ENCODE peak calls at places on chromosomes 6 and 20, in five cellular contexts. M is GM12878, V is heart left ventricle, W is spleen, K is transverse colon. A is an unnamed sample.

GRCh38 chr6:53805016-53805415 is 10.2 kb downstream of the LRRC1 start:
- DNase-seq in M (no peak), V (no peak), W (no peak), K (no peak), A (peak; percentile 36)

GRCh38 chr6:121965739-121966138 is 433.7 kb upstream of the HSF2 start:
- DNase-seq in M (no peak), V (no peak), W (no peak), K (no peak), A (no peak)

GRCh38 chr6:56843476-56844349 is 111.2 kb upstream of the BEND6 start:
- DNase-seq in M (peak; percentile 66), V (peak; percentile 86), W (peak; percentile 87), K (peak; percentile 68), A (peak; percentile 56)

GRCh38 chr6:151285121-151285520 is 45.4 kb downstream of the AKAP12 start:
- DNase-seq in M (no peak), V (no peak), W (no peak), K (no peak), A (no peak)

GRCh38 chr6:133804263-133804662 is 84.7 kb upstream of the TCF21 start:
- DNase-seq in M (no peak), V (no peak), W (no peak), K (no peak), A (no peak)

GRCh38 chr6:97240222-97240621 is 42.8 kb downstream of the MMS22L start:
- DNase-seq in M (no peak), V (no peak), W (no peak), K (no peak), A (no peak)

GRCh38 chr20:8144282-8145245 is 12.5 kb downstream of the PLCB1 start:
- DNase-seq in M (no peak), V (no peak), W (no peak), K (no peak), A (no peak)

GRCh38 chr20:16107172-16107870 is 465.9 kb downstream of the KIF16B start:
- DNase-seq in M (no peak), V (no peak), W (peak; percentile 71), K (no peak), A (no peak)

GRCh38 chr20:24403410-24403809 is 66.0 kb upstream of the SYNDIG1 start:
- DNase-seq in M (no peak), V (no peak), W (no peak), K (no peak), A (no peak)

GRCh38 chr20:35370751-35371150 is 41.0 kb downstream of the UQCC1 start:
- DNase-seq in M (no peak), V (no peak), W (no peak), K (no peak), A (no peak)

GRCh38 chr6:2999005-2999620 is 581 bp upstream of the NQO2 start:
- DNase-seq in M (no peak), V (peak; percentile 79), W (no peak), K (peak; percentile 80), A (peak; percentile 71)

GRCh38 chr20:16350465-16350864 is 222.8 kb downstream of the KIF16B start:
- DNase-seq in M (no peak), V (no peak), W (no peak), K (no peak), A (no peak)

GRCh38 chr6:154510144-154510905 is at the start of gene CNKSR3:
- DNase-seq in M (no peak), V (peak; percentile 89), W (peak; percentile 88), K (peak; percentile 81), A (peak; percentile 97)

GRCh38 chr6:102474041-102474807 is 1080.7 kb downstream of the GRIK2 start:
- DNase-seq in M (no peak), V (no peak), W (no peak), K (no peak), A (no peak)

GRCh38 chr6:42140051-42140450 is 2.4 kb downstream of the C6orf132 start:
- DNase-seq in M (no peak), V (no peak), W (peak; percentile 78), K (peak; percentile 86), A (peak; percentile 52)

GRCh38 chr6:148231572-148231971 is 111.1 kb upstream of the SASH1 start:
- DNase-seq in M (no peak), V (no peak), W (no peak), K (no peak), A (no peak)

GRCh38 chr20:31608256-31608980 is 3.3 kb downstream of the ID1 start:
- DNase-seq in M (no peak), V (peak; percentile 87), W (peak; percentile 85), K (peak; percentile 92), A (peak; percentile 99)

GRCh38 chr6:73752943-73753342 is 56.9 kb downstream of the CD109 start:
- DNase-seq in M (no peak), V (no peak), W (no peak), K (no peak), A (no peak)

GRCh38 chr6:94498099-94498498 is 1078.7 kb upstream of the EPHA7 start:
- DNase-seq in M (no peak), V (no peak), W (no peak), K (no peak), A (no peak)

GRCh38 chr6:37493047-37493995 is 6.4 kb downstream of the CCDC167 start:
- DNase-seq in M (no peak), V (no peak), W (no peak), K (no peak), A (no peak)

GRCh38 chr20:34083137-34083536 is 28.9 kb downstream of the EIF2S2 start:
- DNase-seq in M (no peak), V (peak; percentile 85), W (no peak), K (peak; percentile 32), A (peak; percentile 88)

GRCh38 chr6:170080828-170081368 is 210.0 kb downstream of the DLL1 start:
- DNase-seq in M (no peak), V (peak; percentile 42), W (peak; percentile 64), K (peak; percentile 6), A (no peak)

GRCh38 chr20:39829713-39830112 is 859.3 kb downstream of the MAFB start:
- DNase-seq in M (peak; percentile 72), V (no peak), W (no peak), K (no peak), A (no peak)

GRCh38 chr6:81655696-81656095 is 96.8 kb downstream of the TENT5A start:
- DNase-seq in M (no peak), V (no peak), W (no peak), K (no peak), A (no peak)

GRCh38 chr6:29834564-29835436 is 7.2 kb downstream of the HLA-G start:
- DNase-seq in M (no peak), V (no peak), W (no peak), K (peak; percentile 37), A (peak; percentile 17)

GRCh38 chr6:125048274-125048673 is 86.0 kb downstream of the RNF217 start:
- DNase-seq in M (no peak), V (no peak), W (no peak), K (no peak), A (no peak)

GRCh38 chr6:139747154-139747553 is 372.7 kb upstream of the CITED2 start:
- DNase-seq in M (no peak), V (no peak), W (no peak), K (no peak), A (no peak)

GRCh38 chr6:152980656-152981055 is 2.2 kb downstream of the FBXO5 start:
- DNase-seq in M (no peak), V (no peak), W (no peak), K (no peak), A (no peak)
- TF ChIP-seq CTCF in M (no peak), V (no peak), W (no peak), K (no peak), A (no peak)

GRCh38 chr20:62649140-62649539 is 6.8 kb downstream of the SLCO4A1 start:
- DNase-seq in M (no peak), V (no peak), W (no peak), K (no peak), A (no peak)

GRCh38 chr20:62645613-62646012 is 3.3 kb downstream of the SLCO4A1 start:
- DNase-seq in M (no peak), V (no peak), W (no peak), K (no peak), A (no peak)

GRCh38 chr20:62646851-62647520 is 4.7 kb downstream of the SLCO4A1 start:
- DNase-seq in M (no peak), V (no peak), W (no peak), K (peak; percentile 78), A (no peak)

GRCh38 chr20:62648318-62648995 is 6.2 kb downstream of the SLCO4A1 start:
- DNase-seq in M (no peak), V (no peak), W (no peak), K (no peak), A (no peak)

DNA sequence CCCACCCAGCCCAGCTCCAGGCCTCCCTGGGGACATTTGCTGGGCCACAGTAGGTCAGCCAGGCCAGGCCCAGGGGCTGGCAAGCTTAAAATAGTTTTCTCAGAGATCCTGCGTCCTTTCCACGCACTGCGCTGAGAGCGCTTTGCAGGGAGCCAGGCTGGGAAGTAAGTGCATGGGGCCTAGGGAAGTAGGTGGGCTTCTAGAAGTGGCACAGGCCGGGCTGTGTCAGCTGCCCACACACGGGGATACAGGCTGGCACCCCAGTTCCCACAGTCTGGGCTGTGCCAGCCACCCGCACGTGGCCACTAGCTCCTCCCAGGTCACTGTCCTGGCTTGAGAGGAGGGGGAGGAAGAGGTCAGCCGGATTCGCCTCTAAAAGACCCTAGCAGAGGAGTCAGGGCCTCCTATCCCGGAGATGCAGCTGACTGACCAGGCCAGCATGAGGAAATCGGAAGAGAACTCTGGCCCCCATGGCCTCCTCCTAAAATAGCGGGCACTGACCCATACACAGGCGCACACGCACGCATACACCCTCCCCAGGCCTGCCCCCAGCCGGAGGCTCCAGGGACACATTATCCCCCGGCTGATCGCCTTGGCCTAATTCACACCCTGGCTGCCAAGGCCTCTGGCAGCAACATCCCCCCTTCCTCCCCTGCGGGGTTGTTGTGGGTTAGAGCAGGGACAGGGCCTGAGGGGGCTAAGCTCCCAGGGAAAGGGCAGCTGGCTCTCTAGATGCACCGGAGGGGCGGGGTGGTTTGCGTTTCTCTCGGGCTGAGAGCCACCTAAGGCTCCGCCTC is 5.4 kb downstream of the SLCO4A1 start:
- DNase-seq in M (no peak), V (no peak), W (no peak), K (no peak), A (no peak)
- TF ChIP-seq POLR2A in M (no peak), V (no peak), W (no peak), K (no peak), A (no peak)

GRCh38 chr20:7094438-7094997 is 327.0 kb downstream of the BMP2 start:
- DNase-seq in M (no peak), V (no peak), W (no peak), K (peak; percentile 41), A (peak; percentile 54)
- TF ChIP-seq CTCF in M (peak; percentile 45), V (peak; percentile 18), W (no peak), K (peak; percentile 57), A (peak; percentile 53)

GRCh38 chr6:99331531-99331930 is 17.9 kb downstream of the FAXC start:
- DNase-seq in M (no peak), V (no peak), W (no peak), K (no peak), A (no peak)
- TF ChIP-seq POLR2A in M (no peak), V (no peak), W (no peak), K (no peak), A (no peak)

GRCh38 chr6:84458271-84458670 is 230.8 kb upstream of the CEP162 start:
- DNase-seq in M (no peak), V (no peak), W (no peak), K (no peak), A (no peak)
- TF ChIP-seq CTCF in M (no peak), V (no peak), W (no peak), K (no peak), A (no peak)

GRCh38 chr6:87589693-87590416 is at the start of the genes ORC3 and RARS2:
- DNase-seq in M (peak; percentile 81), V (peak; percentile 99), W (peak; percentile 99), K (peak; percentile 97), A (peak; percentile 97)
- TF ChIP-seq POLR2A in M (peak; percentile 93), V (peak; percentile 89), W (peak; percentile 58), K (peak; percentile 96), A (no peak)